ENCODE peak calls at places on chromosome 22, in eight cellular contexts. G, K, M, X, E, Q, U and Z are unnamed samples.

GRCh38 chr22:31250740-31251330 is 38.7 kb downstream of the LIMK2 start:
- DNase-seq in M (no peak), U (no peak), G (peak; percentile 55), K (no peak), X (no peak), Q (no peak), E (no peak), Z (no peak)

GRCh38 chr22:45023431-45023830 is 13.6 kb upstream of the PHF21B start:
- DNase-seq in E (no peak), X (no peak), Q (no peak), M (no peak), U (peak; percentile 30), G (no peak), K (no peak), Z (no peak)

GRCh38 chr22:32202539-32203180 is 2.2 kb downstream of the RFPL2 start:
- DNase-seq in G (peak; percentile 26), M (no peak), Q (peak; percentile 19), X (no peak), K (peak; percentile 53), E (no peak), U (no peak), Z (no peak)

GRCh38 chr22:42814215-42814614 is 42.9 kb downstream of the ARFGAP3 start:
- DNase-seq in E (no peak), X (no peak), G (no peak), U (no peak), Q (peak; percentile 20), M (no peak), K (no peak), Z (no peak)

GRCh38 chr22:49972163-49973017 is 11.8 kb downstream of the PIM3 start:
- DNase-seq in X (peak; percentile 28), U (peak; percentile 82), Q (no peak), E (peak; percentile 71), G (no peak), K (no peak), M (no peak), Z (no peak)

GRCh38 chr22:26922804-26923203 is 265.4 kb downstream of the MIAT start:
- DNase-seq in Q (no peak), G (no peak), M (no peak), U (no peak), E (no peak), X (no peak), K (no peak), Z (no peak)

GRCh38 chr22:35149149-35149548 is 83.2 kb downstream of the ISX start:
- DNase-seq in G (no peak), Q (no peak), U (no peak), X (no peak), E (no peak), M (no peak), K (no peak), Z (no peak)

GRCh38 chr22:38751422-38752346 is 4.1 kb downstream of the SUN2 start:
- DNase-seq in U (peak; percentile 87), Q (peak; percentile 40), G (no peak), E (no peak), X (peak; percentile 81), M (no peak), K (no peak), Z (peak; percentile 81)

GRCh38 chr22:26576026-26576680 is 13.8 kb downstream of the TPST2 start:
- DNase-seq in Q (no peak), U (peak; percentile 2), E (no peak), M (no peak), K (no peak), X (no peak), G (peak; percentile 52), Z (no peak)

GRCh38 chr22:30655532-30655931 is 12.1 kb downstream of the DUSP18 start:
- DNase-seq in G (no peak), M (no peak), K (no peak), Q (no peak), E (no peak), X (no peak), U (no peak), Z (no peak)

GRCh38 chr22:40122792-40123191 is 54.9 kb upstream of the TNRC6B start:
- DNase-seq in E (no peak), Q (no peak), U (no peak), G (no peak), M (no peak), K (no peak), X (no peak), Z (no peak)

GRCh38 chr22:23841736-23842404 is 3.1 kb upstream of the DERL3 start:
- DNase-seq in Q (no peak), K (no peak), G (no peak), E (no peak), U (peak; percentile 73), X (no peak), M (no peak), Z (no peak)

GRCh38 chr22:32541481-32541880 is 66.9 kb downstream of the FBXO7 start:
- DNase-seq in Q (no peak), U (no peak), M (no peak), X (no peak), G (no peak), K (no peak), E (peak; percentile 59), Z (no peak)

GRCh38 chr22:49267996-49268395 is 559.7 kb downstream of the BRD1 start:
- DNase-seq in Q (no peak), X (no peak), K (no peak), M (no peak), U (no peak), G (no peak), E (peak; percentile 19), Z (no peak)

GRCh38 chr22:31750365-31751284 is 693 bp upstream of the PRR14L start:
- DNase-seq in M (no peak), X (no peak), U (no peak), G (no peak), K (no peak), Q (no peak), E (no peak), Z (no peak)

GRCh38 chr22:46948411-46949144 is 186.1 kb downstream of the TBC1D22A start:
- DNase-seq in U (no peak), G (no peak), Q (no peak), M (no peak), K (no peak), X (no peak), E (no peak), Z (no peak)

GRCh38 chr22:46612904-46613605 is 7.1 kb upstream of the GRAMD4 start:
- DNase-seq in G (no peak), X (no peak), K (no peak), E (no peak), M (no peak), U (peak; percentile 76), Q (no peak), Z (no peak)

GRCh38 chr22:24010018-24010391 is 1.1 kb upstream of the CABIN1 start:
- DNase-seq in Q (no peak), E (no peak), M (no peak), G (no peak), X (no peak), U (no peak), K (no peak), Z (no peak)

GRCh38 chr22:43000441-43001175 is 14.3 kb downstream of the PACSIN2 start:
- DNase-seq in E (no peak), M (no peak), Q (no peak), G (peak; percentile 72), U (no peak), K (no peak), X (no peak), Z (no peak)

GRCh38 chr22:44743247-44743646 is 9.1 kb upstream of the ARHGAP8 start:
- DNase-seq in U (peak; percentile 48), K (no peak), E (no peak), G (no peak), M (no peak), Q (no peak), X (no peak), Z (no peak)

GRCh38 chr22:43017525-43018290 is 2.8 kb upstream of the PACSIN2 start:
- DNase-seq in M (no peak), U (no peak), E (no peak), Q (peak; percentile 32), G (no peak), K (no peak), X (no peak), Z (no peak)

GRCh38 chr22:43343262-43343988 is at the start of gene SCUBE1:
- DNase-seq in G (peak; percentile 26), Q (peak; percentile 21), M (no peak), E (no peak), U (peak; percentile 87), K (peak; percentile 5), X (peak; percentile 50), Z (peak; percentile 81)

GRCh38 chr22:17575151-17575550 is 11.9 kb downstream of the SLC25A18 start:
- DNase-seq in K (no peak), E (no peak), G (no peak), U (no peak), M (no peak), Q (no peak), X (no peak), Z (no peak)

GRCh38 chr22:33860386-33860785 is 59.9 kb downstream of the LARGE1 start:
- DNase-seq in G (no peak), U (no peak), X (no peak), Q (no peak), K (no peak), E (no peak), M (no peak), Z (no peak)

GRCh38 chr22:18005201-18005926 is 19.0 kb downstream of the MICAL3 start:
- DNase-seq in K (no peak), X (no peak), G (no peak), E (no peak), M (no peak), Q (no peak), U (no peak), Z (no peak)

GRCh38 chr22:24744638-24745037 is 29.9 kb downstream of the PIWIL3 start:
- DNase-seq in Q (no peak), X (no peak), U (no peak), E (no peak), K (no peak), G (no peak), M (no peak), Z (no peak)